ENCODE peak calls at places on chromosomes 7 and 10, in seven cellular contexts. O is OCI-LY7, B is SK-N-SH, N is HCT116, Y is left ventricle myocardium inferior, X is PC-3, F is cardiac muscle cell. Q is an unnamed sample.

GRCh38 chr10:19332304-19332703 is 283.7 kb downstream of the MALRD1 start:
- DNase-seq in B (no peak), F (peak; percentile 67), O (no peak), N (no peak), X (no peak), Y (no peak), Q (no peak)

GRCh38 chr10:133311570-133311969 is 2.9 kb downstream of the ZNF511 start:
- DNase-seq in F (no peak), X (no peak), Y (no peak), B (no peak), O (no peak), N (no peak), Q (no peak)

GRCh38 chr7:92729751-92730150 is 106.6 kb downstream of the CDK6 start:
- DNase-seq in B (no peak), N (no peak), Y (no peak), O (no peak), F (no peak), X (no peak), Q (no peak)

GRCh38 chr10:11798862-11799735 is 24.1 kb upstream of the PROSER2 start:
- DNase-seq in X (no peak), O (peak; percentile 4), N (no peak), F (peak; percentile 36), B (peak; percentile 63), Y (no peak), Q (no peak)

GRCh38 chr10:131825150-131825907 is 75.5 kb upstream of the PPP2R2D start:
- DNase-seq in F (peak; percentile 4), B (no peak), X (no peak), N (no peak), Y (no peak), O (no peak), Q (no peak)

GRCh38 chr7:118324790-118325449 is 100.4 kb downstream of the ANKRD7 start:
- DNase-seq in Y (no peak), N (no peak), B (no peak), O (no peak), X (no peak), F (no peak), Q (no peak)

GRCh38 chr10:88728107-88728763 is 22.2 kb downstream of the LIPK start:
- DNase-seq in F (peak; percentile 17), O (peak; percentile 15), Y (no peak), N (peak; percentile 54), X (no peak), B (no peak), Q (peak; percentile 61)

GRCh38 chr7:128103498-128104108 is 72.4 kb upstream of the LRRC4 start:
- DNase-seq in Y (peak; percentile 52), X (no peak), B (peak; percentile 66), N (no peak), F (peak; percentile 76), O (peak; percentile 48), Q (no peak)

GRCh38 chr10:130020651-130021372 is 56.7 kb upstream of the EBF3 start:
- DNase-seq in X (no peak), Y (no peak), F (peak; percentile 14), O (no peak), N (no peak), B (no peak), Q (no peak)

DNA sequence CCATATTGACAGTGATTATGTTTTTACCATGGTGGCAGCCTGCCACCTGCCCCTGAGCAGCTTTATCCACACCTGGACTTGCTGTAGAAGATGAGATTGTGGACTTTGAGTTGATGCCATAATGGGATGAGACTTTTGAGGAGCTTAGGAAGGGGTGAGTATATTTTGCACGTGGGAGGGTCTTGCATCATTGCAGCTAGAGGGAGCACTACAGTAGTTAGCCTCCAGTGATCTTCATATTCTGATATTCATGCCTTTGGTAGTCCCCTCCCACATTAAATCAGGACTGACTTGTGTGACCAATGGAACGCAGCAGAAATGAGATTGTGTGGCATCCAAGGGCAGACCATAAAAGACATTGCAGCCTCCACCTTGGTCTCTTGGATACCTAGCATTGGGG is 18.2 kb upstream of the COL13A1 start:
- DNase-seq in F (no peak), N (no peak), B (no peak), X (no peak), O (no peak), Y (no peak), Q (no peak)
- H3K9me3 ChIP-seq in F (no peaks in the 10 kb centered on the region), N (no peaks in the 10 kb centered on the region), B (no peaks in the 10 kb centered on the region), X (no peaks in the 10 kb centered on the region), O (no peaks in the 10 kb centered on the region), Y (no peaks in the 10 kb centered on the region), Q (peaks cover 3% of the 10 kb centered on the region)

GRCh38 chr10:31464552-31464951 is 145.5 kb downstream of the ZEB1 start:
- DNase-seq in Y (no peak), N (no peak), X (no peak), F (no peak), O (peak; percentile 5), B (no peak), Q (no peak)

GRCh38 chr10:31466313-31466712 is 147.3 kb downstream of the ZEB1 start:
- DNase-seq in Y (no peak), O (no peak), N (no peak), X (no peak), B (no peak), F (no peak), Q (no peak)

GRCh38 chr10:31468536-31468859 is 149.5 kb downstream of the ZEB1 start:
- DNase-seq in B (no peak), F (no peak), O (no peak), Y (no peak), X (no peak), N (no peak), Q (no peak)

GRCh38 chr10:31467791-31468535 is 148.9 kb downstream of the ZEB1 start:
- DNase-seq in O (peak; percentile 31), N (peak; percentile 57), B (no peak), F (no peak), X (peak; percentile 65), Y (no peak), Q (peak; percentile 15)
- TF ChIP-seq CTCF in O (peak; percentile 63), N (peak; percentile 84), B (peak; percentile 36), F (peak; percentile 33), X (peak; percentile 81), Y (peak; percentile 67), Q (peak; percentile 72)

GRCh38 chr7:64636386-64636785 is 29.5 kb upstream of the ZNF107 start:
- DNase-seq in X (no peak), Y (no peak), O (peak; percentile 69), N (no peak), B (peak; percentile 13), F (no peak), Q (peak; percentile 25)
- H3K9me3 ChIP-seq in X (peaks cover 12% of the 10 kb centered on the region), Y (no peaks in the 10 kb centered on the region), O (no peaks in the 10 kb centered on the region), N (no peaks in the 10 kb centered on the region), B (no peaks in the 10 kb centered on the region), F (peaks cover under 1% of the 10 kb centered on the region), Q (no peaks in the 10 kb centered on the region)

DNA sequence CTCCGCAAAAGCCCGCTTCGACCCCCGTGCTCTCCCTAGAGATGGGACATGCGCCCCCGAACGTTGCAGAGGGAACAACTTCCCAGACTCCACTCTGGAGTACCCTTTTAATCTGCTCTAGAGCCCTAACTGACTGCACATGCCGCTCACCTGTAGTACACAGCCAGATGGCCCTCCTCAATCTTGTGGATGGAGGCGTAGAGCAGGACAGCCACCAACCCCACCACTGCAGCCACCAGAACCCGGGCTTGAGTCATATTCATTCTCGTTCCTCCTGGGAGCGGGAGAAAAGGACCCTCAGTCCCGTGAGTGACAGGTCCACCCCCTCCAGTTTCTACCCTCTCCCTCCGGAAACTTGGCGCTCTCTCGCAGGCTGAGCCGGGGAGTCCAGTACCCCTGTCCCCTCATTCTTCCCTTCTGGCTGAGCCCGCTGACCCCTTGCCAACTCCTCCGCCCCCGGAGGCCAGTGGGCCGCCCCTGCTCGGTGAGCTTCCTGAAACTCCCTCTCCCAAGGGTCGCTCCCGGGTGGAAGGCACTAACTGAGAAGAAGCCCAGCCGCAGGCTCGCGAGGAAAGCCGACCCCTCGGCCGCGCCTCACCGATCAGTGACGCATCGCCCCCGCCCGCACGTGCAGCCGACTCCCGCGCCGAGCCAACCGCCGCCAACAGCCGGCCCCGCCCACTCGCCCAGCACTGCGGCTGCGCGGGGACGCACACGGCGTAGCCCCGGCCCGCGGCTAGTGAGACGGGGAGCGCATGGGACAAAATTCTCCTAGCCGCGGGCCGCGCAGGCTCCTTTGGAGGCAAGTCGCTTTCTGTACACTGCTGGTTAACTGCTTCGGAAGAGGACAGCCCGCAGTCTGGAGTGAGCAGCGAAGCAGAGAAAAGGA is at the start of gene ERLIN1:
- DNase-seq in N (peak; percentile 80), O (peak; percentile 93), B (peak; percentile 97), F (peak; percentile 95), X (peak; percentile 89), Y (peak; percentile 93), Q (peak; percentile 94)
- TF ChIP-seq CTCF in N (no peak), O (peak; percentile 57), B (no peak), F (no peak), X (no peak), Y (no peak), Q (peak; percentile 5)

DNA sequence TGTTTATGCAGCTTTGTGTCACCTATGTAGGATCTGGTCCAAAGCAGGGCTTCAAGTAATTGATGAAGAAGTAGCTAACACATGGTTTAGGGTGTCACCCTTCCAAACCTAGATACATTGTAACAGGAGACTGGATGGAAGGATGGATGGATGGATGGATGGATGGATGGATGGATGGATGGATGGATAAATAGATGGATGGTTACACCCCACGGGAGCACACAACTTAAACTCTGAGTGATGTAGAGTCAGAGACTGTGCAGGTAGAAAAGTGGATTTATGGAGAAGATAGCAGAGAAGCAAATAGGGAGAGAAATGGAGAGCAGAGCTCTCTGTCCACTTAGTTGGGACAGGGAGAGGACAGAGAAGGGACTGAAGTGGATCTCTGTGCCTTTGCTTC is 78.4 kb downstream of the NHLRC2 start:
- DNase-seq in N (no peak), X (no peak), F (no peak), B (no peak), O (no peak), Y (no peak), Q (no peak)
- H3K9me3 ChIP-seq in N (no peaks in the 10 kb centered on the region), X (no peaks in the 10 kb centered on the region), F (no peaks in the 10 kb centered on the region), B (no peaks in the 10 kb centered on the region), O (no peaks in the 10 kb centered on the region), Y (no peaks in the 10 kb centered on the region), Q (no peaks in the 10 kb centered on the region)

GRCh38 chr7:143992677-143993076 is 7.4 kb upstream of the OR6B1 start:
- DNase-seq in X (no peak), O (no peak), F (no peak), Y (no peak), N (no peak), B (no peak), Q (no peak)
- TF ChIP-seq CTCF in X (no peak), O (no peak), F (no peak), Y (no peak), N (no peak), B (no peak), Q (no peak)

DNA sequence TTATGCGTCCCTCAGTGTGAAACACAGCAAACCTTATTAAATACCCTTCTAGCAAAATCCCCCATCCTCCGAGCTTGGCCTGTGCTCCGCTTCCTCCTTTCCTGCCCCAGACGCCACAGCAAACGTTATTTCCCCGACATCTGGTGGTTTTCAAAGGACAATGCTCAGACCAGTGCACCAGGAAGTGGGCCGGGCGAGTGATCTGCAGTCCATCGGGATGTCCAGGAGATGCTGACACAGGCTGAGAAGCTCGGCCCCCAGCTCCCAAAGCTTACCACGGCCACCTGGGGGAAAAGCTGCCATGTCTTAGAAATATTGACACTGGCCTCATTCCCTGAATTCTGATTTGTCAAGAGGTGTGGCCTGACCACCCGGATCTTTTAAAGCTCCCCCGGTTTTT is 129.5 kb downstream of the PTPRN2 start:
- DNase-seq in Y (no peak), B (no peak), F (no peak), N (no peak), X (no peak), O (no peak), Q (no peak)
- H3K9me3 ChIP-seq in Y (no peaks in the 10 kb centered on the region), B (no peaks in the 10 kb centered on the region), F (no peaks in the 10 kb centered on the region), N (no peaks in the 10 kb centered on the region), X (no peaks in the 10 kb centered on the region), O (no peaks in the 10 kb centered on the region), Q (peaks cover 3% of the 10 kb centered on the region)

GRCh38 chr7:86814980-86815379 is 171.3 kb downstream of the GRM3 start:
- DNase-seq in O (peak; percentile 23), B (peak; percentile 50), F (peak; percentile 6), N (peak; percentile 28), Y (no peak), X (peak; percentile 38), Q (peak; percentile 31)
- TF ChIP-seq CTCF in O (peak; percentile 73), B (peak; percentile 70), F (peak; percentile 31), N (peak; percentile 68), Y (peak; percentile 45), X (peak; percentile 67), Q (peak; percentile 67)

Q was measured in WERI-Rb-1.